ENCODE peak calls at places on chromosomes 13 and 19, in six cellular contexts. D is thoracic aorta, F is Caco-2, I is left ventricle myocardium inferior, Y is GM12878, X is dorsolateral prefrontal cortex. P is an unnamed sample.
A peak's percentile ranks its signal among the peaks of the same experiment; 100 is the strongest.

GRCh38 chr19:51294211-51294976 is 17.1 kb upstream of the IGLON5 start:
- DNase-seq in D (no peak), F (no peak), I (no peak), Y (no peak), X (no peak), P (no peak)

GRCh38 chr13:38582133-38582532 is 104.7 kb upstream of the FREM2 start:
- DNase-seq in D (no peak), F (no peak), I (no peak), Y (no peak), X (no peak), P (peak; percentile 7)

GRCh38 chr19:58227964-58228583 is 640 bp upstream of the ZNF544 start:
- DNase-seq in D (no peak), F (no peak), I (no peak), Y (no peak), X (no peak), P (no peak)

GRCh38 chr13:29924482-29924884 is 74.1 kb upstream of the UBL3 start:
- DNase-seq in D (no peak), F (peak; percentile 46), I (no peak), Y (no peak), X (no peak), P (no peak)

GRCh38 chr13:110563463-110563774 is 1.9 kb upstream of the RAB20 start:
- DNase-seq in D (no peak), F (no peak), I (no peak), Y (no peak), X (no peak), P (no peak)

GRCh38 chr19:18613589-18614234 is 1.0 kb downstream of the TMEM59L start:
- DNase-seq in D (no peak), F (no peak), I (no peak), Y (no peak), X (no peak), P (no peak)

GRCh38 chr19:29662604-29663404 is 2.5 kb upstream of the PLEKHF1 start:
- DNase-seq in D (peak; percentile 56), F (no peak), I (peak; percentile 60), Y (no peak), X (no peak), P (no peak)

GRCh38 chr19:3516675-3517207 is 10.6 kb downstream of the FZR1 start:
- DNase-seq in D (no peak), F (no peak), I (no peak), Y (peak; percentile 17), X (no peak), P (no peak)

GRCh38 chr13:36673838-36674326 is at the start of gene SERTM1:
- DNase-seq in D (no peak), F (no peak), I (peak; percentile 45), Y (no peak), X (peak; percentile 49), P (no peak)

GRCh38 chr19:39843919-39844793 is 2.0 kb downstream of the FBL start:
- DNase-seq in D (no peak), F (no peak), I (no peak), Y (no peak), X (no peak), P (peak; percentile 34)

GRCh38 chr19:42397315-42398166 is 7.4 kb upstream of the CNFN start:
- DNase-seq in D (no peak), F (no peak), I (no peak), Y (no peak), X (peak; percentile 16), P (no peak)

GRCh38 chr19:1324792-1325567 is 39.3 kb downstream of the EFNA2 start:
- DNase-seq in D (no peak), F (peak; percentile 88), I (peak; percentile 39), Y (no peak), X (peak; percentile 70), P (no peak)

GRCh38 chr19:4581381-4582111 is 22.1 kb upstream of the SEMA6B start:
- DNase-seq in D (no peak), F (no peak), I (no peak), Y (no peak), X (peak; percentile 25), P (no peak)

GRCh38 chr13:82698383-82698782 is 1183.9 kb downstream of the SLITRK1 start:
- DNase-seq in D (no peak), F (no peak), I (no peak), Y (no peak), X (no peak), P (no peak)

GRCh38 chr13:48221301-48222190 is 11.5 kb upstream of the ITM2B start:
- DNase-seq in D (no peak), F (no peak), I (no peak), Y (no peak), X (no peak), P (no peak)

GRCh38 chr19:50244695-50245094 is 41.3 kb downstream of the MYH14 start:
- DNase-seq in D (no peak), F (no peak), I (no peak), Y (no peak), X (no peak), P (no peak)

GRCh38 chr19:2426661-2427322 is 594 bp downstream of the TIMM13 start:
- DNase-seq in D (no peak), F (peak; percentile 83), I (peak; percentile 35), Y (no peak), X (no peak), P (no peak)

GRCh38 chr13:28636078-28636477 is 22.9 kb upstream of the POMP start:
- DNase-seq in D (no peak), F (no peak), I (no peak), Y (no peak), X (no peak), P (no peak)

GRCh38 chr19:32041681-32042292 is 303.6 kb upstream of the ZNF507 start:
- DNase-seq in D (no peak), F (no peak), I (peak; percentile 27), Y (no peak), X (peak; percentile 44), P (no peak)

DNA sequence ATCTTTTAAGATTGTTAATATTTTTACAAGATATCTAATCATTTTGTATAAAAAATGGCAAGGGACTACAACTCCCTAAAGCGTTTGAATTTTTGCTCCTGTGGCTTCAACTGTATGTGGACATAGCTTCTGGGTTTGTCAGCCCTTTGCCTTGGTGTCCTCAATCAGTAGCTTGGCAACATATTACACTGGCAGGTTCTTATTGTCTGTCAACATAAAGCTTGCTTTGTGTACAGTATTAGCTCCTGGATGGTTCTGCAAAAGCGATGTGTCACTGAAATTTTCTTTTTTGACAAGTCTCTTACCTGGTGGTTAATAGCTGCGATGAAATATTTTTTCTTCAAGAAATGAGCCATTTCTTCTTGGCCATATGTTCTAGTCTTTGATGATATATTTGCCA is 190.0 kb downstream of the HS6ST3 start:
- DNase-seq in D (no peak), F (no peak), I (no peak), Y (no peak), X (no peak), P (no peak)
- H3K4me3 ChIP-seq in D (no peak overlapping the region), F (no peak overlapping the region), I (no peak overlapping the region), Y (no peak overlapping the region), X (no peak overlapping the region), P (no peak overlapping the region)

GRCh38 chr19:17103177-17103576 is 27.6 kb downstream of the MYO9B start:
- DNase-seq in D (no peak), F (no peak), I (no peak), Y (no peak), X (no peak), P (no peak)
- TF ChIP-seq CTCF in D (peak; percentile 42), F (peak; percentile 46), I (peak; percentile 45), Y (peak; percentile 63), X (peak; percentile 24), P (peak; percentile 80)

DNA sequence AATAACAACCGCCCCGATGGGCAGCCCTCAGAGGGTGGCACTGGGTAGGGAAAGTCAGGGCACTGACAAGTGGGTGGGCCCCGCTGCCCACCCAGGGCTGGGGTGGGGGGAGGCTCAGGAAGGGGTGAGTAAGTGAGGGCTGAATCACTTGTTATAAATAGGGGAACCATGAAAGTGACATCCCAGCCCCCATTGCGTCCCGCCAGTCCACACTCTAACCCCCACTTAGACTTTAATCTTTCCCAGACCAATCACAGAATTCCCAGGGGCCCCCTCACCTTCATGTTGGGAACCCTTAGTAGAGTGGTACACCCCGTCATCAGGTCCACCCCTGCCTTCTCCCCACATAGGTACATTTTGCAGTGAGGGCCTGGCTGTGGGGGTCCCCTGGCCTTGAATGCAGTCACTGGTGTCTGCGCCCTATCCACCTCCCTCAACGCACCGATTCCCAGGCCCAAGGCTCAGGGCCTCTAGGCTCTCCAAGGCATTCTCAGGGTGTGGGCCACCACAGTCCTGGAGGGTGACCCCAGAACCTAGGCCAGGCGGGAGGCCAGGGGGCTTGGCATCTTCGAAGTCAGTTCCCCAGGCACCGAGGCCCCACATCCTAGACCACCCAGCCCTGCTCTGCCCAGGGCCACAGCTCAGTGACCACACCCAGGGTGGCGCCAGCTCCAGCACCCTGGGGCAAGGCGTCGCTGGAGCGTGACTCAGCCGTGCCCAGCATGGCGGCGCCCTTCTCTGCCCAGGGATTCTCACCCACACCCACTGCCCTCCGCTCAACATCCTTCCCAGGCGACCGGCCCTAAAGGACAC is 36.8 kb upstream of the NANOS3 start:
- DNase-seq in D (no peak), F (no peak), I (peak; percentile 65), Y (no peak), X (no peak), P (no peak)
- H3K4me3 ChIP-seq in D (peak overlapping the region; percentile 96), F (no peak overlapping the region), I (peak overlapping the region; percentile 94), Y (peak overlapping the region; percentile 92), X (peak overlapping the region; percentile 76), P (peak overlapping the region; percentile 75)

GRCh38 chr19:33306853-33307792 is 4.8 kb upstream of the CEBPA start:
- DNase-seq in D (no peak), F (no peak), I (no peak), Y (no peak), X (no peak), P (no peak)

GRCh38 chr19:33310606-33311325 is 8.4 kb upstream of the CEBPA start:
- DNase-seq in D (no peak), F (peak; percentile 60), I (no peak), Y (no peak), X (no peak), P (no peak)

GRCh38 chr19:33309826-33310225 is 7.5 kb upstream of the CEBPA start:
- DNase-seq in D (no peak), F (no peak), I (no peak), Y (no peak), X (no peak), P (no peak)

GRCh38 chr19:33312065-33312464 is 9.7 kb upstream of the CEBPA start:
- DNase-seq in D (no peak), F (no peak), I (no peak), Y (no peak), X (no peak), P (no peak)

DNA sequence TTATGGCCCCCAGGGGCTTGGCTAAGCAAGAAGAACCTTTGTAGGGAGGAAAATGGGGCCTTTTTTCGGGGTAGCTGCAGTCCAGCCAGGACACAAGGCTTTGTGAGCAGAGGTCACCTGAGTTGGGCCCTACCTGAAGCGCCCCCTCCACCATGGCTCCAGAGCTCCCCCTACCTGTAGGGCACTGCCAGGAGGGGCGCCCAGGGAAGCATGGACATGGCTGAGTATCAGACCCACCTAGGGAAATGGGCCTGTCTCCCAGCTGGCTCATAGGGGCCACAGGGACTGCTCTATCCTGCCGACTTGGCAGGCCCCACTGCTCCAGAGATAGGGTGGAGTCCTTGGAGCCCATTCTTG is 9.0 kb upstream of the CEBPA start:
- DNase-seq in D (no peak), F (no peak), I (no peak), Y (no peak), X (no peak), P (no peak)
- TF ChIP-seq CTCF in D (no peak), F (peak; percentile 72), I (no peak), Y (peak; percentile 16), X (no peak), P (peak; percentile 32)